ENCODE peak calls at places on chromosomes 4 and X, in four cellular contexts. F is brain microvascular endothelial cell, U is nephron progenitor cell, R is breast epithelium. M is an unnamed sample.

GRCh38 chr4:21802406-21802805 is 146.2 kb downstream of the KCNIP4 start:
- DNase-seq in F (peak), U (no peak), R (no peak), M (no peak)

GRCh38 chrX:148310402-148311200 is 189.8 kb upstream of the AFF2 start:
- DNase-seq in F (no peak), U (no peak), R (no peak), M (no peak)

GRCh38 chrX:153777261-153778090 is 3.4 kb upstream of the SRPK3 start:
- DNase-seq in F (no peak), U (no peak), R (no peak), M (no peak)

GRCh38 chr4:109506890-109507289 is 53.2 kb upstream of the MCUB start:
- DNase-seq in F (no peak), U (no peak), R (no peak), M (no peak)

GRCh38 chr4:7808752-7809151 is 130.9 kb downstream of the AFAP1 start:
- DNase-seq in F (peak), U (no peak), R (no peak), M (no peak)

GRCh38 chr4:21366312-21366711 is 582.3 kb downstream of the KCNIP4 start:
- DNase-seq in F (no peak), U (no peak), R (no peak), M (no peak)

GRCh38 chrX:150044556-150044955 is 106.3 kb upstream of the EOLA2 start:
- DNase-seq in F (no peak), U (no peak), R (no peak), M (no peak)

GRCh38 chr4:34193451-34194154 is 2050.7 kb downstream of the ARAP2 start:
- DNase-seq in F (no peak), U (no peak), R (no peak), M (no peak)

GRCh38 chrX:23554304-23554703 is 113.0 kb upstream of the PRDX4 start:
- DNase-seq in F (peak), U (no peak), R (no peak), M (no peak)
- TF ChIP-seq CTCF in F (peak), U (peak), R (peak), M (no peak)

DNA sequence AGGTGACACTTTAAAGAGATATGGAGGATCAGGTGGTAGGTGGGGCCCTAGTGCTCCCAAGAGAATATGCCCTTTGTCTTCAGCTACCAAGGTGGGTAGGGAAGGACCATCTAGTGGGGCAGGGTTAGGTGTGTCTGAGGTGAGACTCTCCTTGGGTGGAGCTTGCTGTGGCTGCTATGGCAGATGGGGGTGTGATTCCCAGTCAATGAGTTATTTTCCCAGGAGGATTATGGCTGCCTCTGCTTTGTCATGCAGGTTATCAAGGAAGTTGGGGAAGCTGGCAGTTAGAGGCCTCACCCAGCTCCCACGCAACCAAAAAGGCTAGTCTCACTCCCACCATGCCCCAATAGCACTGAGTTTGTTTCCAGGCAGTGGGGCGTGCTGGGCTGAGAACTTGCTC is 18.0 kb upstream of the SPIN2A start:
- DNase-seq in F (no peak), U (no peak), R (no peak), M (no peak)
- TF ChIP-seq CTCF in F (no peak), U (no peak), R (no peak), M (no peak)

DNA sequence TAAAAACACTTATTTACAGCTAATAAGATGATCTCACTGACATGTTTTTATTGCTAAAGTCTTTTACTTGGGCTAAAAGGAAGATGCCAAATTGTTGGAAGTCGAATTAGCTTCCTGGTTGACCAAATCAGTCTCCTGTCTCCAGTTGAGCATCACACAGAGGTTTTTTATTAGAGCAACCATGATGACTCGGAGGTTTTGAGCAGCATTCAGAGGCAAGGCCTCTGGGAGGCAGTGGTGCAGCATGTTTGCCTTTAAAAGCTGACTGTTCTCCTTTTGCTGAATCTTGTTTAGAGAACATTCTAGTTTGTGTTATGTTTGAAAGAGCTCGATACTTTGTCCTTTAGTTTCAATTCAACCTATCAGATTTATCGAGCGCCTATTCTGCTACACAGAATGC is 2.1 kb downstream of the UCHL1 start:
- DNase-seq in F (peak), U (peak), R (no peak), M (no peak)
- TF ChIP-seq CTCF in F (peak), U (no peak), R (no peak), M (no peak)

GRCh38 chrX:145213504-145213903 is 33.8 kb upstream of the SPANXN1 start:
- DNase-seq in F (peak), U (peak), R (no peak), M (no peak)
- TF ChIP-seq CTCF in F (peak), U (peak), R (no peak), M (no peak)

DNA sequence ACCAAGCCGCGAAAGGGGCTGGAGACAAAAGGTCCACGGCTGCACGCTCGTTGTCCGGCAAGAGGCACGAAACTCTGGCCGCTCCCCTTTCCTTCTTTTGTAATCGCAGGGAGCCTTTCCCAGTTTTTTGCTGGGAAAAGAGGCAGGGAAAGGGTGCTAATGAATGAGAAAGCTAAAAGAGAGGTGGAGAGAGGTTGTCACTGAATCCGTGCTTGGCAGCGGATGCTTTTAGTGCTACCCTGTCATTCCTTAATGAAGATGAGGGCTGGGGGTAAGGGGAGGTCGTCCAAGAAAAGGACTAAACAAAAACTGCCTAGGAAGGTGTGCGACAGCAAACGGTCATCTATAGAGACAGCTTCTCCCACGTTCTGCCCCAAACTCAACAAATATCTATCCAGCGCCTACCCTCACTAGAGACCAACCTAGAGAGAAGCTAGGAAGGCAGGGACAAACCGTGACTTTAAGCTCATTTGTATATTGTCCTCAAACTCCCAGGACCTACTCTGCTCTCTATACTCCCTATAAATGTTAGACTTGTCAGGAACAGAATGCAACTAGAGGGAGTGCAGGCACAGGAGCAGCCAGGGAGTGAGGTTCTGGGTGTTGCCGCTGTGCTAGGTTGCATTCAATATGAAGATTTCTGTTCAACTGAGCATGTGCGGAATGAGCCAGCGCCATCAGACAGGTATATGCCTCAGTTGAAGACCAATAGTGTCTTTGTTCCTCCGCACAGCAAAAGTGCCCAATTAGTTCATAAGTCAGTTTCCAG is 755 bp upstream of the CASK start:
- DNase-seq in F (peak), U (no peak), R (no peak), M (no peak)
- TF ChIP-seq CTCF in F (no peak), U (no peak), R (no peak), M (no peak)

GRCh38 chrX:137195991-137196390 is 162.2 kb upstream of the GPR101 start:
- DNase-seq in F (no peak), U (no peak), R (no peak), M (no peak)

GRCh38 chrX:137195296-137195695 is 161.5 kb upstream of the GPR101 start:
- DNase-seq in F (no peak), U (no peak), R (no peak), M (no peak)

GRCh38 chrX:137198040-137198439 is 164.2 kb upstream of the GPR101 start:
- DNase-seq in F (no peak), U (no peak), R (no peak), M (no peak)

DNA sequence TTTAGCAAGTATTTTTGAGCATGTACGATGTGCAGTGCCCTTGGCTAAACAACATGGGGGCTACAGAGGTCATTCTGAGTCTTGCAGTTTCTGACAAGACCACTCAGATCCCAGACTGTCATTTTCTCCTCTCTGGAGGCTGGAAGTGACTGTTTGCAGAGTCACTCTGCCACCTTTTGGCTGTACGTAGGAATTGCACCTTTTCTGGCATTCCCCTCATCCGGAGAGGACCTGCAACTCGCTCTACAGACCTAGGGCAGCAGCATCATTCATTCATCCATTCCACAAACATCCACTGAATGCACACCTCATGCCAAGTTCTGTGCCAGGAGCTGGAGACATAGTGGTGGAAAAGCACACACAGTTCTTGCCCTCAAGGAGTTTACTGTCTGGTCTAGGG is 160.4 kb upstream of the GPR101 start:
- DNase-seq in F (peak), U (peak), R (no peak), M (no peak)
- TF ChIP-seq CTCF in F (peak), U (peak), R (no peak), M (no peak)

DNA sequence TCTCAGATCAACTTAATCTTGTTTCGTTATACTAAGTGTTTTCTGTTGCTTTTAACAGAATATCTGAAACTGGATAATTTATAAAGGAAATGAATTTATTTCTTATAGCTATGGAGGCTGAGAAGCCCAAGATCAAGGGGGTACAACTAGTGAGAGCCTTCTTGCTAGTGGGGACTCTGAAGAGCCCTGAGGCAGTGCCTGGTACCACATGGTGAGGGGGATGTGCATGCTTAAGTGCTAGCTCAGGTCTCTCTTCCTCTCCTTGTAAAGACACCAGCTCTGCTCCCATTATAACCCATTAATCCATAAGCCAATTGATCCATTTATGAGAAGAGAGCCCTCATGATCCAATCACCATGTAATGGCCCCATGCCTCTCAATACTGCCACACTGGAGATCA is 17.9 kb downstream of the COX18 start:
- DNase-seq in F (no peak), U (no peak), R (no peak), M (no peak)
- TF ChIP-seq CTCF in F (no peak), U (no peak), R (no peak), M (no peak)

DNA sequence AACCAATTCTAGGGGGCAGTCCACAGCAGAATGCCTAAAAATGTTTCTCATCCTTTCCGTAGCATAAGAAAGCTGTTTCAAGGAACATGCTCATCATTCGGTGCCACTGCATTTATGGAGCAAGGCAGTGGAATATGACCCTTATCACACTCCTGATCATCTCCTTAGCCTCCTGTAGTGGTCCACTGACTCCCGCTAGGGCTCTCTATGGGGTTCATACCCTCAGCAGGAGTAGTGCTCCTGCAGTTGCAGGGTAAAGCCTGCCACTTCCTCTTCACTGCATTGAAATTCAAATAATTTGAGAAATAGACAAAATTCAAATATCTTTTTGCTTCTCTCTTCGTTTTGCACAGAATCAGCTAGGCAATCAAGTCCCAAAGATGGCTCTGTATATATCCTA is 107.0 kb downstream of the NDST3 start:
- DNase-seq in F (no peak), U (no peak), R (no peak), M (no peak)
- TF ChIP-seq CTCF in F (no peak), U (no peak), R (no peak), M (no peak)

M was measured in omental fat pad.